ENCODE peak calls at places on chromosome 4, in nine cellular contexts. W is activated T-cell treated with anti-CD3 and anti-CD28 coated beads, Interleukin-2, amount 50 U/mL, for 4 hours; P is central memory CD8-positive, alpha-beta T cell; R is stimulated activated effector memory CD8-positive, alpha-beta T cell treated with anti-CD3 and anti-CD28 coated beads, Interleukin-12 subunit alpha, Interleukin-12 subunit beta, amount 100 ng/mL, for 72 hours; J is A549; N is aorta; L is naive thymus-derived CD8-positive, alpha-beta T cell; E is CD4-positive, alpha-beta T cell; Y is right cardiac atrium. K is an unnamed sample.

GRCh38 chr4:100695871-100696270 is 178.0 kb upstream of the EMCN start:
- ATAC-seq in W (no peak), N (no peak), E (no peak), P (no peak), R (no peak), J (no peak), L (no peak), Y (no peak), K (no peak)

GRCh38 chr4:55588160-55588559 is 3.9 kb downstream of the PDCL2 start:
- ATAC-seq in R (no peak), W (no peak), P (no peak), L (no peak), N (no peak), E (no peak), Y (no peak), J (no peak), K (no peak)

GRCh38 chr4:53717064-53717549 is 125.8 kb upstream of the LNX1 start:
- ATAC-seq in P (no peak), N (peak; percentile 50), E (no peak), R (no peak), J (no peak), W (no peak), Y (peak; percentile 66), L (no peak), K (no peak)

GRCh38 chr4:105113800-105114199 is 32.9 kb upstream of the TET2 start:
- ATAC-seq in L (no peak), N (no peak), J (no peak), R (no peak), Y (no peak), P (no peak), W (no peak), E (no peak), K (no peak)

GRCh38 chr4:82957045-82957444 is 53.6 kb downstream of the LIN54 start:
- ATAC-seq in E (no peak), N (no peak), Y (no peak), P (no peak), L (no peak), R (no peak), W (no peak), J (no peak), K (no peak)

GRCh38 chr4:142838781-142839180 is 7.3 kb downstream of the INPP4B start:
- ATAC-seq in W (no peak), R (peak; percentile 55), J (no peak), L (no peak), Y (no peak), P (no peak), E (no peak), N (no peak), K (no peak)

GRCh38 chr4:15547392-15547791 is 77.7 kb downstream of the CC2D2A start:
- ATAC-seq in J (no peak), Y (no peak), W (peak; percentile 77), P (peak; percentile 93), R (peak; percentile 45), E (peak; percentile 56), L (peak; percentile 90), N (no peak), K (no peak)

GRCh38 chr4:151688003-151688784 is 72.6 kb downstream of the GATB start:
- ATAC-seq in N (no peak), W (no peak), J (no peak), Y (peak; percentile 53), R (no peak), E (no peak), P (no peak), L (no peak), K (peak; percentile 16)

K was measured in esophagus mucosa.